ENCODE peak calls at places on chromosome 1, in seven cellular contexts. O is ovary, V is HFF-Myc, H is H1, Q is cardiac muscle cell, T is sigmoid colon, A is epithelial cell of proximal tubule. R is an unnamed sample.

GRCh38 chr1:163163861-163164582 is 38.7 kb downstream of the RGS5 start:
- DNase-seq in O (no peak), V (peak), H (no peak), Q (no peak), T (no peak), A (peak), R (no peak)

GRCh38 chr1:157431751-157432150 is 120.6 kb downstream of the FCRL5 start:
- DNase-seq in O (no peak), V (no peak), H (no peak), Q (no peak), T (no peak), A (no peak), R (peak)

GRCh38 chr1:16978589-16979474 is 1.6 kb downstream of the MFAP2 start:
- DNase-seq in O (peak), V (peak), H (no peak), Q (no peak), T (peak), A (no peak), R (peak)

GRCh38 chr1:72635719-72636118 is 353.4 kb upstream of the NEGR1 start:
- DNase-seq in O (no peak), V (no peak), H (no peak), Q (no peak), T (no peak), A (no peak), R (peak)

GRCh38 chr1:226979115-226979516 is 39.0 kb downstream of the COQ8A start:
- DNase-seq in O (no peak), V (no peak), H (no peak), Q (no peak), T (peak), A (no peak), R (no peak)

GRCh38 chr1:20701446-20701845 is 16.4 kb downstream of the KIF17 start:
- DNase-seq in O (no peak), V (no peak), H (no peak), Q (no peak), T (no peak), A (no peak), R (no peak)

GRCh38 chr1:234536756-234537155 is 57.8 kb upstream of the TARBP1 start:
- DNase-seq in O (no peak), V (no peak), H (no peak), Q (no peak), T (peak), A (no peak), R (no peak)

GRCh38 chr1:108877324-108877812 is 583 bp downstream of the GPSM2 start:
- DNase-seq in O (no peak), V (no peak), H (no peak), Q (no peak), T (no peak), A (no peak), R (no peak)

GRCh38 chr1:180192172-180192571 is 37.5 kb downstream of the QSOX1 start:
- DNase-seq in O (no peak), V (no peak), H (no peak), Q (no peak), T (no peak), A (no peak), R (no peak)

DNA sequence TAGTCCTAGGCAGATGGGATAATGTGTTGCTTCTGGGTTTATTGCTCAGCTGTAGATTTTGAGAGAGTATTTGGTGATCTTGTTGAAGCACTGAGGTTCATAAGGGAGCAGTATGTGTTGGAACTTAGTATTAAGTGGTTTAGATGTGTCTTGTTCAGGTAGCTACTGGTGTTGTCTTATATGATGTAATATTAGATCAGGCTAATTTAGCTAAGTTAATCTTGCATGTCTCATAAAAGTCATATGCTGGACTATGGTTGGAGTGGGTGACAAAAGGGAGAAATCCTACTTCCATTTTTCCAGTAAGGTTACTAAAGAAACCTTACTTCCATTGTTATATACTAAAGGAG is 196.4 kb downstream of the CLEC20A start:
- DNase-seq in O (no peak), V (no peak), H (no peak), Q (no peak), T (no peak), A (no peak), R (no peak)
- TF ChIP-seq CTCF in O (no peak), V (no peak), H (no peak), Q (no peak), T (no peak), A (no peak), R (no peak)

GRCh38 chr1:36865080-36865900 is 169.0 kb downstream of the GRIK3 start:
- DNase-seq in O (no peak), V (no peak), H (no peak), Q (no peak), T (no peak), A (no peak), R (no peak)

GRCh38 chr1:36863061-36863460 is 171.3 kb downstream of the GRIK3 start:
- DNase-seq in O (no peak), V (no peak), H (no peak), Q (no peak), T (no peak), A (no peak), R (no peak)

GRCh38 chr1:36863500-36863899 is 170.8 kb downstream of the GRIK3 start:
- DNase-seq in O (no peak), V (no peak), H (no peak), Q (no peak), T (no peak), A (no peak), R (no peak)

GRCh38 chr1:36866168-36866814 is 168.0 kb downstream of the GRIK3 start:
- DNase-seq in O (no peak), V (no peak), H (no peak), Q (peak), T (no peak), A (no peak), R (no peak)

DNA sequence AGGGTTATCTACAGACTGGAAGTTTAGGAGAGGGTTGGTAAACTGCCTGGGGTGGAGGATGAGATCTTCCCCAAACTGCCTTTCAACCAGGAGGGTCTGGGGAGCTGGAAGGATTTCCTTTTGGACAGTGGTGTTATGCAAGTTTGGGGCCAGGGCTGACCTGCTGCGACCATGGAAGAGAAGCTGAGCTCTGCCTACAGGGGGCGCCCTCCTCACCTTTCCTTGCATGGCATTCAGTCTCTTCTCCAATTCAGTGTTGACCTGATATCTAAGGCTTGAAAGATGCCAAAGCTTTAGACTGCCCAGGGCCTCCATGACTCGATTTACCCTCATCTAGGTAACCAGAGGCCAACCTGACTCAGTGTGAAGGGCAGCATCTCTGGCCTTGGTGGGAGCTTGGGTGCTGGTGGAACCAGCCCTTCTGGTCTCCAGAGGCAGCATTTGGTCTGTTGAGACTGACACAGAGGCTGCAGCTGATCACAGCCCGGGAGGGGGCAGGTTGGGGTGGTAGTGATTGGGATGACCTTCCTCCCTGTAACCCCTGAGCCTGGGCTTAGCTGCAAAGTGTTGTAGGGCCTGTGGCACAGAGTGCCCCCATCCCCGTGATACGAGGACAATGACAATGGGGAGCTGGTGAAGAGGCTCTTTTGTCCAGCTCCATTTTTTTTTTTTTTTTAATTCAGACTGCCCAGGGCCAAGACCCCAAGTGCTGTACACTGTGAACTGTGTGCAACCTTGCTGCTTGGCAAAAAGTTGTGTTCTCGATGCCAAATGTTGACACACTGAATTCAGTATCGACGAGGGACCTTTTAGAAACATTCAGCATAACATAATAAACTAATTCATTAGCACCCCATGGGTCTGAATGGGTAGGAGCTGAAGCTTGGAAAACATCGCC is 169.9 kb downstream of the GRIK3 start:
- DNase-seq in O (no peak), V (no peak), H (no peak), Q (no peak), T (no peak), A (no peak), R (no peak)
- TF ChIP-seq CTCF in O (no peak), V (peak), H (peak), Q (peak), T (no peak), A (peak), R (no peak)

DNA sequence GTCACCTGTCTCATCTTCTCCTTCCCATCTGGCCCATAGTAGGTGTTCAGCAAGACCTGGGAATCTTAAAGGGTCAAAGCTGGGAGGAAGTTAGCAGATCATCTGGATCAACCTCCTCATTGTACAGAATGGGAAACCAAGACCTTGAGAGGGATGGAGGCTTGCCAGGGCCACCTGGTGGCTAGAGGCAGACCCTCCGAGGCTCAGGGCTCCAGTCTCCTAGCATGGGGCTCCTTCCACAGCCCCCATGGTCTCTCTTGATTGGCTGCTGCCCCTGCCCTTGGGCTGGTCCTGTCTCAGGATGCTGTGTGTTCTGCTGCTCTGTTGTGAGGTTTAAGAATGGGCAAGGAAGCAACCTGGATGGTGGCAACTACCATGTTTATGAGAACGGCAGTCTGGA is 68.7 kb upstream of the CNTN2 start:
- DNase-seq in O (no peak), V (no peak), H (no peak), Q (no peak), T (no peak), A (no peak), R (no peak)
- TF ChIP-seq CTCF in O (no peak), V (no peak), H (peak), Q (no peak), T (no peak), A (no peak), R (no peak)

GRCh38 chr1:228210684-228211083 is 2.8 kb downstream of the OBSCN start:
- DNase-seq in O (no peak), V (no peak), H (no peak), Q (no peak), T (no peak), A (no peak), R (no peak)

GRCh38 chr1:228212415-228212965 is 4.6 kb downstream of the OBSCN start:
- DNase-seq in O (peak), V (no peak), H (no peak), Q (no peak), T (no peak), A (no peak), R (no peak)

GRCh38 chr1:228212966-228213844 is 5.4 kb downstream of the OBSCN start:
- DNase-seq in O (peak), V (no peak), H (peak), Q (peak), T (peak), A (no peak), R (peak)

GRCh38 chr1:228211091-228211870 is 3.4 kb downstream of the OBSCN start:
- DNase-seq in O (peak), V (no peak), H (no peak), Q (no peak), T (no peak), A (no peak), R (no peak)

DNA sequence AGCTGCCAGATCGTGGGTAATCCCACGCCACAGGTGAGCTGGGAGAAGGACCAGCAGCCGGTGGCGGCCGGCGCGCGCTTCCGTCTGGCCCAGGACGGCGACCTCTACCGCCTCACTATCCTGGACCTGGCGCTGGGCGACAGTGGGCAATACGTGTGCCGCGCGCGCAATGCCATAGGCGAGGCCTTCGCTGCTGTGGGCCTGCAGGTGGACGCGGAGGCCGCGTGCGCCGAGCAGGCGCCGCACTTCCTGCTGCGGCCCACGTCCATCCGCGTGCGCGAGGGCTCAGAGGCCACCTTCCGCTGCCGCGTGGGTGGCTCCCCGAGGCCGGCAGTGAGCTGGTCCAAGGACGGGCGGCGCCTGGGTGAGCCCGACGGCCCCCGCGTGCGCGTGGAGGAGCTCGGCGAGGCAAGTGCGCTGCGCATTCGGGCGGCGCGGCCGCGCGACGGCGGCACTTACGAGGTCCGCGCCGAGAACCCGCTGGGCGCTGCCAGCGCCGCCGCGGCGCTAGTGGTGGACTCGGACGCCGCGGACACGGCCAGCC is 4.1 kb downstream of the OBSCN start:
- DNase-seq in O (no peak), V (no peak), H (no peak), Q (no peak), T (no peak), A (no peak), R (no peak)
- TF ChIP-seq CTCF in O (no peak), V (no peak), H (no peak), Q (no peak), T (no peak), A (no peak), R (no peak)

DNA sequence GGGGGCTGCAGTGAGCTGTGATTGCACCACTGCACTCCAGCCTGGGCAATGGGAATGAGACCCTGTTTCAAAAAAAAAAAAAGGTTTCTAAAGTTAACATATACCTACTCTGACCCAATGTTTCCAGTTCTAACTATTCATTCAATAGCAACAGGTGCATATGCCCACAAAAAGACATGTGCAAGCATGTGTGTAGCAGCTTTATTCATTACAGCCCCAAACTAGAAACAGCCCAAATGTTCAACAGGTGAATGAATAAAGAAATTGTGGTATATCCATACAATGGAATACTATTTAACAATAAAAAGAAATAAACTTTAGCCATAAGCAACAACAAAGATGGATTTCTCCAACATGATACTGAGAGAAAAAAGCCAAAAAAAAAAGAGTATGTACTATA is 21.3 kb upstream of the CTPS1 start:
- DNase-seq in O (no peak), V (no peak), H (no peak), Q (no peak), T (no peak), A (no peak), R (no peak)
- TF ChIP-seq CTCF in O (no peak), V (no peak), H (no peak), Q (no peak), T (no peak), A (no peak), R (no peak)

GRCh38 chr1:87024936-87025537 is 110.6 kb downstream of the HS2ST1 start:
- DNase-seq in O (no peak), V (peak), H (no peak), Q (peak), T (no peak), A (peak), R (no peak)
- TF ChIP-seq CTCF in O (peak), V (peak), H (peak), Q (peak), T (no peak), A (peak), R (peak)

R was measured in astrocyte of the cerebellum.